ENCODE peak calls at places on chromosome 12, in ten cellular contexts. E is globus pallidus; B is cerebellar cortex; I is activated CD4-positive, alpha-beta memory T cell treated with anti-CD3 and anti-CD28 coated beads, Interleukin-2, amount 10 ng/mL, durations not matched to agents 7 days and 5 days; P is stimulated activated CD4-positive, alpha-beta T cell treated with anti-CD3 and anti-CD28 coated beads, Interleukin-2, amount 100 ng/mL, for 24 hours; O is activated gamma-delta T cell treated with Interleukin-2 at 50 U/mL for 16 hours; V is RCC 7860; Q is NCI-H345; A is NT2/D1; Z is NCI-H524. F is an unnamed sample.

GRCh38 chr12:51631591-51631990 is 40.6 kb downstream of the SCN8A start:
- DNase-seq in E (peak; percentile 12), B (peak; percentile 42), I (no peak), P (no peak), O (no peak), V (no peak), Q (no peak), A (no peak), Z (peak; percentile 22), F (no peak)

GRCh38 chr12:130043685-130044421 is 118.4 kb upstream of the FZD10 start:
- DNase-seq in E (no peak), B (no peak), I (no peak), P (no peak), O (no peak), V (no peak), Q (peak; percentile 38), A (no peak), Z (no peak), F (no peak)

GRCh38 chr12:89108265-89108664 is 244.0 kb downstream of the DUSP6 start:
- DNase-seq in E (no peak), B (no peak), I (no peak), P (no peak), O (no peak), V (no peak), Q (no peak), A (no peak), Z (no peak), F (no peak)

GRCh38 chr12:66405395-66405794 is 103.1 kb downstream of the HELB start:
- DNase-seq in E (no peak), B (no peak), I (no peak), P (no peak), O (no peak), V (no peak), Q (no peak), A (no peak), Z (peak; percentile 65), F (no peak)

GRCh38 chr12:81758421-81759214 is 532 bp downstream of the PPFIA2 start:
- DNase-seq in E (peak; percentile 50), B (peak; percentile 75), I (peak; percentile 18), P (peak; percentile 30), O (no peak), V (no peak), Q (peak; percentile 65), A (peak; percentile 16), Z (peak; percentile 81), F (no peak)

GRCh38 chr12:80154261-80154660 is 54.9 kb downstream of the OTOGL start:
- DNase-seq in E (no peak), B (no peak), I (no peak), P (no peak), O (no peak), V (no peak), Q (no peak), A (no peak), Z (no peak), F (no peak)

GRCh38 chr12:123761841-123762714 is at the start of gene DNAH10:
- DNase-seq in E (no peak), B (no peak), I (peak; percentile 27), P (peak; percentile 66), O (peak; percentile 29), V (no peak), Q (peak; percentile 48), A (peak; percentile 48), Z (peak; percentile 48), F (no peak)

GRCh38 chr12:46491548-46491947 is 119.0 kb upstream of the SLC38A2 start:
- DNase-seq in E (no peak), B (no peak), I (no peak), P (no peak), O (no peak), V (no peak), Q (no peak), A (no peak), Z (no peak), F (no peak)

GRCh38 chr12:40691913-40692616 is at the start of gene CNTN1:
- DNase-seq in E (peak; percentile 75), B (peak; percentile 97), I (no peak), P (peak; percentile 1), O (no peak), V (no peak), Q (peak; percentile 94), A (peak; percentile 84), Z (peak; percentile 97), F (no peak)

GRCh38 chr12:7864751-7865150 is 8.0 kb downstream of the SLC2A14 start:
- DNase-seq in E (no peak), B (no peak), I (no peak), P (no peak), O (no peak), V (no peak), Q (no peak), A (no peak), Z (no peak), F (no peak)

GRCh38 chr12:5114436-5114835 is 70.8 kb downstream of the KCNA5 start:
- DNase-seq in E (no peak), B (no peak), I (no peak), P (no peak), O (no peak), V (no peak), Q (no peak), A (no peak), Z (no peak), F (no peak)

GRCh38 chr12:124769166-124769530 is 94.5 kb downstream of the SCARB1 start:
- DNase-seq in E (no peak), B (no peak), I (no peak), P (no peak), O (no peak), V (no peak), Q (no peak), A (no peak), Z (no peak), F (no peak)

GRCh38 chr12:119182701-119183493 is 4.2 kb downstream of the HSPB8 start:
- DNase-seq in E (no peak), B (no peak), I (no peak), P (no peak), O (no peak), V (peak; percentile 86), Q (no peak), A (no peak), Z (no peak), F (no peak)

GRCh38 chr12:6224550-6224949 is 24.4 kb downstream of the CD9 start:
- DNase-seq in E (peak; percentile 93), B (no peak), I (no peak), P (no peak), O (no peak), V (no peak), Q (peak; percentile 53), A (no peak), Z (no peak), F (no peak)

GRCh38 chr12:109291117-109291516 is 18.0 kb downstream of the FOXN4 start:
- DNase-seq in E (no peak), B (no peak), I (no peak), P (no peak), O (no peak), V (no peak), Q (no peak), A (no peak), Z (no peak), F (no peak)

GRCh38 chr12:2856901-2857495 is at the start of gene TEX52:
- DNase-seq in E (no peak), B (peak; percentile 16), I (no peak), P (no peak), O (no peak), V (peak; percentile 4), Q (no peak), A (no peak), Z (no peak), F (no peak)

GRCh38 chr12:31288381-31288780 is 37.6 kb downstream of the SINHCAF start:
- DNase-seq in E (no peak), B (no peak), I (no peak), P (no peak), O (no peak), V (no peak), Q (no peak), A (no peak), Z (no peak), F (no peak)

F was measured in T-helper 17 cell.